ENCODE peak calls at places on chromosomes 12 and 14, in eight cellular contexts. One of them, this sample, is unnamed.

GRCh38 chr12:63045020-63045860 is 105.8 kb downstream of the AVPR1A start:
- DNase-seq in head of caudate nucleus: no peak
- DNase-seq in AG09319: peak
- DNase-seq in activated CD4-positive, CD25-positive, alpha-beta regulatory T cell: no peak
- DNase-seq in naive thymus-derived CD4-positive, alpha-beta T cell: no peak
- DNase-seq in glutamatergic neuron: no peak
- DNase-seq in stimulated activated naive CD4-positive, alpha-beta T cell: no peak
- DNase-seq in stimulated activated CD4-positive, alpha-beta T cell treated with anti-CD3 and anti-CD28 coated beads, Interleukin-2, amount 100 ng/mL, for 48 hours: no peak
- DNase-seq in this sample: no peak

GRCh38 chr12:10982244-10982643 is 4.5 kb downstream of the TAS2R50 start:
- DNase-seq in stimulated activated naive CD4-positive, alpha-beta T cell: peak
- DNase-seq in stimulated activated CD4-positive, alpha-beta T cell treated with anti-CD3 and anti-CD28 coated beads, Interleukin-2, amount 100 ng/mL, for 48 hours: no peak
- DNase-seq in glutamatergic neuron: no peak
- DNase-seq in activated CD4-positive, CD25-positive, alpha-beta regulatory T cell: no peak
- DNase-seq in naive thymus-derived CD4-positive, alpha-beta T cell: peak
- DNase-seq in head of caudate nucleus: no peak
- DNase-seq in AG09319: no peak
- DNase-seq in this sample: no peak

GRCh38 chr12:111271674-111272418 is 97.0 kb downstream of the PHETA1 start:
- DNase-seq in activated CD4-positive, CD25-positive, alpha-beta regulatory T cell: no peak
- DNase-seq in naive thymus-derived CD4-positive, alpha-beta T cell: no peak
- DNase-seq in glutamatergic neuron: no peak
- DNase-seq in head of caudate nucleus: no peak
- DNase-seq in stimulated activated naive CD4-positive, alpha-beta T cell: no peak
- DNase-seq in AG09319: no peak
- DNase-seq in stimulated activated CD4-positive, alpha-beta T cell treated with anti-CD3 and anti-CD28 coated beads, Interleukin-2, amount 100 ng/mL, for 48 hours: no peak
- DNase-seq in this sample: no peak

GRCh38 chr12:123846340-123846739 is 84.2 kb downstream of the DNAH10 start:
- DNase-seq in stimulated activated naive CD4-positive, alpha-beta T cell: no peak
- DNase-seq in stimulated activated CD4-positive, alpha-beta T cell treated with anti-CD3 and anti-CD28 coated beads, Interleukin-2, amount 100 ng/mL, for 48 hours: no peak
- DNase-seq in activated CD4-positive, CD25-positive, alpha-beta regulatory T cell: no peak
- DNase-seq in head of caudate nucleus: no peak
- DNase-seq in naive thymus-derived CD4-positive, alpha-beta T cell: no peak
- DNase-seq in AG09319: no peak
- DNase-seq in glutamatergic neuron: no peak
- DNase-seq in this sample: no peak

GRCh38 chr12:87952223-87952622 is 77.0 kb downstream of the C12orf50 start:
- DNase-seq in naive thymus-derived CD4-positive, alpha-beta T cell: no peak
- DNase-seq in stimulated activated CD4-positive, alpha-beta T cell treated with anti-CD3 and anti-CD28 coated beads, Interleukin-2, amount 100 ng/mL, for 48 hours: no peak
- DNase-seq in activated CD4-positive, CD25-positive, alpha-beta regulatory T cell: no peak
- DNase-seq in head of caudate nucleus: no peak
- DNase-seq in stimulated activated naive CD4-positive, alpha-beta T cell: no peak
- DNase-seq in AG09319: no peak
- DNase-seq in glutamatergic neuron: no peak
- DNase-seq in this sample: no peak

GRCh38 chr14:90676859-90677258 is 139.4 kb downstream of the TTC7B start:
- DNase-seq in naive thymus-derived CD4-positive, alpha-beta T cell: no peak
- DNase-seq in stimulated activated CD4-positive, alpha-beta T cell treated with anti-CD3 and anti-CD28 coated beads, Interleukin-2, amount 100 ng/mL, for 48 hours: no peak
- DNase-seq in head of caudate nucleus: no peak
- DNase-seq in glutamatergic neuron: no peak
- DNase-seq in AG09319: no peak
- DNase-seq in stimulated activated naive CD4-positive, alpha-beta T cell: no peak
- DNase-seq in activated CD4-positive, CD25-positive, alpha-beta regulatory T cell: no peak
- DNase-seq in this sample: no peak

GRCh38 chr12:110165540-110166159 is 41.5 kb downstream of the IFT81 start:
- DNase-seq in activated CD4-positive, CD25-positive, alpha-beta regulatory T cell: no peak
- DNase-seq in glutamatergic neuron: no peak
- DNase-seq in stimulated activated naive CD4-positive, alpha-beta T cell: no peak
- DNase-seq in stimulated activated CD4-positive, alpha-beta T cell treated with anti-CD3 and anti-CD28 coated beads, Interleukin-2, amount 100 ng/mL, for 48 hours: no peak
- DNase-seq in naive thymus-derived CD4-positive, alpha-beta T cell: no peak
- DNase-seq in AG09319: no peak
- DNase-seq in head of caudate nucleus: no peak
- DNase-seq in this sample: no peak

GRCh38 chr12:115155665-115156645 is 472.0 kb upstream of the TBX3 start:
- DNase-seq in glutamatergic neuron: no peak
- DNase-seq in stimulated activated CD4-positive, alpha-beta T cell treated with anti-CD3 and anti-CD28 coated beads, Interleukin-2, amount 100 ng/mL, for 48 hours: no peak
- DNase-seq in head of caudate nucleus: no peak
- DNase-seq in activated CD4-positive, CD25-positive, alpha-beta regulatory T cell: no peak
- DNase-seq in naive thymus-derived CD4-positive, alpha-beta T cell: no peak
- DNase-seq in stimulated activated naive CD4-positive, alpha-beta T cell: no peak
- DNase-seq in AG09319: peak
- DNase-seq in this sample: no peak

GRCh38 chr14:89264196-89264800 is 152.7 kb downstream of the FOXN3 start:
- DNase-seq in activated CD4-positive, CD25-positive, alpha-beta regulatory T cell: no peak
- DNase-seq in naive thymus-derived CD4-positive, alpha-beta T cell: no peak
- DNase-seq in glutamatergic neuron: no peak
- DNase-seq in stimulated activated naive CD4-positive, alpha-beta T cell: no peak
- DNase-seq in stimulated activated CD4-positive, alpha-beta T cell treated with anti-CD3 and anti-CD28 coated beads, Interleukin-2, amount 100 ng/mL, for 48 hours: no peak
- DNase-seq in head of caudate nucleus: no peak
- DNase-seq in AG09319: no peak
- DNase-seq in this sample: no peak

GRCh38 chr12:58728397-58728796 is 191.9 kb downstream of the LRIG3 start:
- DNase-seq in stimulated activated CD4-positive, alpha-beta T cell treated with anti-CD3 and anti-CD28 coated beads, Interleukin-2, amount 100 ng/mL, for 48 hours: no peak
- DNase-seq in AG09319: no peak
- DNase-seq in glutamatergic neuron: no peak
- DNase-seq in activated CD4-positive, CD25-positive, alpha-beta regulatory T cell: no peak
- DNase-seq in stimulated activated naive CD4-positive, alpha-beta T cell: no peak
- DNase-seq in head of caudate nucleus: no peak
- DNase-seq in naive thymus-derived CD4-positive, alpha-beta T cell: no peak
- DNase-seq in this sample: no peak

GRCh38 chr12:2629051-2629450 is 165.7 kb upstream of the FKBP4 start:
- DNase-seq in stimulated activated CD4-positive, alpha-beta T cell treated with anti-CD3 and anti-CD28 coated beads, Interleukin-2, amount 100 ng/mL, for 48 hours: no peak
- DNase-seq in glutamatergic neuron: no peak
- DNase-seq in stimulated activated naive CD4-positive, alpha-beta T cell: no peak
- DNase-seq in AG09319: no peak
- DNase-seq in activated CD4-positive, CD25-positive, alpha-beta regulatory T cell: no peak
- DNase-seq in naive thymus-derived CD4-positive, alpha-beta T cell: no peak
- DNase-seq in head of caudate nucleus: no peak
- DNase-seq in this sample: no peak

GRCh38 chr14:69648480-69649414 is 37.4 kb downstream of the SUSD6 start:
- DNase-seq in head of caudate nucleus: no peak
- DNase-seq in stimulated activated CD4-positive, alpha-beta T cell treated with anti-CD3 and anti-CD28 coated beads, Interleukin-2, amount 100 ng/mL, for 48 hours: no peak
- DNase-seq in activated CD4-positive, CD25-positive, alpha-beta regulatory T cell: no peak
- DNase-seq in glutamatergic neuron: no peak
- DNase-seq in naive thymus-derived CD4-positive, alpha-beta T cell: no peak
- DNase-seq in stimulated activated naive CD4-positive, alpha-beta T cell: no peak
- DNase-seq in AG09319: no peak
- DNase-seq in this sample: no peak

GRCh38 chr12:55720894-55721444 is 776 bp downstream of the RDH5 start:
- DNase-seq in naive thymus-derived CD4-positive, alpha-beta T cell: no peak
- DNase-seq in stimulated activated naive CD4-positive, alpha-beta T cell: no peak
- DNase-seq in stimulated activated CD4-positive, alpha-beta T cell treated with anti-CD3 and anti-CD28 coated beads, Interleukin-2, amount 100 ng/mL, for 48 hours: no peak
- DNase-seq in glutamatergic neuron: no peak
- DNase-seq in head of caudate nucleus: peak
- DNase-seq in AG09319: peak
- DNase-seq in activated CD4-positive, CD25-positive, alpha-beta regulatory T cell: no peak
- DNase-seq in this sample: no peak

GRCh38 chr12:690466-690865 is 27.2 kb upstream of the NINJ2 start:
- DNase-seq in stimulated activated CD4-positive, alpha-beta T cell treated with anti-CD3 and anti-CD28 coated beads, Interleukin-2, amount 100 ng/mL, for 48 hours: no peak
- DNase-seq in stimulated activated naive CD4-positive, alpha-beta T cell: no peak
- DNase-seq in AG09319: no peak
- DNase-seq in head of caudate nucleus: no peak
- DNase-seq in activated CD4-positive, CD25-positive, alpha-beta regulatory T cell: no peak
- DNase-seq in glutamatergic neuron: no peak
- DNase-seq in naive thymus-derived CD4-positive, alpha-beta T cell: no peak
- DNase-seq in this sample: no peak

GRCh38 chr14:71492346-71492745 is 439.9 kb upstream of the RGS6 start:
- DNase-seq in head of caudate nucleus: no peak
- DNase-seq in AG09319: no peak
- DNase-seq in naive thymus-derived CD4-positive, alpha-beta T cell: no peak
- DNase-seq in glutamatergic neuron: no peak
- DNase-seq in activated CD4-positive, CD25-positive, alpha-beta regulatory T cell: no peak
- DNase-seq in stimulated activated naive CD4-positive, alpha-beta T cell: no peak
- DNase-seq in stimulated activated CD4-positive, alpha-beta T cell treated with anti-CD3 and anti-CD28 coated beads, Interleukin-2, amount 100 ng/mL, for 48 hours: no peak
- DNase-seq in this sample: no peak

GRCh38 chr12:70028515-70028914 is 203.5 kb downstream of the MYRFL start:
- DNase-seq in glutamatergic neuron: no peak
- DNase-seq in naive thymus-derived CD4-positive, alpha-beta T cell: no peak
- DNase-seq in AG09319: no peak
- DNase-seq in stimulated activated CD4-positive, alpha-beta T cell treated with anti-CD3 and anti-CD28 coated beads, Interleukin-2, amount 100 ng/mL, for 48 hours: no peak
- DNase-seq in activated CD4-positive, CD25-positive, alpha-beta regulatory T cell: no peak
- DNase-seq in head of caudate nucleus: no peak
- DNase-seq in stimulated activated naive CD4-positive, alpha-beta T cell: no peak
- DNase-seq in this sample: no peak

GRCh38 chr12:52245962-52246577 is 13.0 kb downstream of the KRT7 start:
- DNase-seq in AG09319: no peak
- DNase-seq in head of caudate nucleus: no peak
- DNase-seq in stimulated activated CD4-positive, alpha-beta T cell treated with anti-CD3 and anti-CD28 coated beads, Interleukin-2, amount 100 ng/mL, for 48 hours: no peak
- DNase-seq in glutamatergic neuron: no peak
- DNase-seq in naive thymus-derived CD4-positive, alpha-beta T cell: no peak
- DNase-seq in activated CD4-positive, CD25-positive, alpha-beta regulatory T cell: no peak
- DNase-seq in stimulated activated naive CD4-positive, alpha-beta T cell: no peak
- DNase-seq in this sample: no peak

GRCh38 chr14:101960225-101960624 is 4.1 kb upstream of the DYNC1H1 start:
- DNase-seq in stimulated activated naive CD4-positive, alpha-beta T cell: no peak
- DNase-seq in activated CD4-positive, CD25-positive, alpha-beta regulatory T cell: no peak
- DNase-seq in head of caudate nucleus: no peak
- DNase-seq in stimulated activated CD4-positive, alpha-beta T cell treated with anti-CD3 and anti-CD28 coated beads, Interleukin-2, amount 100 ng/mL, for 48 hours: peak
- DNase-seq in glutamatergic neuron: no peak
- DNase-seq in naive thymus-derived CD4-positive, alpha-beta T cell: no peak
- DNase-seq in AG09319: no peak
- DNase-seq in this sample: no peak

GRCh38 chr14:105069887-105070759 is 4.9 kb upstream of the GPR132 start:
- DNase-seq in stimulated activated CD4-positive, alpha-beta T cell treated with anti-CD3 and anti-CD28 coated beads, Interleukin-2, amount 100 ng/mL, for 48 hours: no peak
- DNase-seq in activated CD4-positive, CD25-positive, alpha-beta regulatory T cell: no peak
- DNase-seq in stimulated activated naive CD4-positive, alpha-beta T cell: no peak
- DNase-seq in head of caudate nucleus: no peak
- DNase-seq in glutamatergic neuron: no peak
- DNase-seq in AG09319: no peak
- DNase-seq in naive thymus-derived CD4-positive, alpha-beta T cell: no peak
- DNase-seq in this sample: no peak

GRCh38 chr12:1706284-1707016 is 15.6 kb downstream of the ADIPOR2 start:
- DNase-seq in head of caudate nucleus: no peak
- DNase-seq in stimulated activated CD4-positive, alpha-beta T cell treated with anti-CD3 and anti-CD28 coated beads, Interleukin-2, amount 100 ng/mL, for 48 hours: no peak
- DNase-seq in glutamatergic neuron: no peak
- DNase-seq in AG09319: no peak
- DNase-seq in naive thymus-derived CD4-positive, alpha-beta T cell: no peak
- DNase-seq in stimulated activated naive CD4-positive, alpha-beta T cell: no peak
- DNase-seq in activated CD4-positive, CD25-positive, alpha-beta regulatory T cell: no peak
- DNase-seq in this sample: no peak

GRCh38 chr14:68630081-68630571 is 162.7 kb downstream of the ZFP36L1 start:
- DNase-seq in stimulated activated naive CD4-positive, alpha-beta T cell: no peak
- DNase-seq in stimulated activated CD4-positive, alpha-beta T cell treated with anti-CD3 and anti-CD28 coated beads, Interleukin-2, amount 100 ng/mL, for 48 hours: no peak
- DNase-seq in glutamatergic neuron: no peak
- DNase-seq in head of caudate nucleus: no peak
- DNase-seq in activated CD4-positive, CD25-positive, alpha-beta regulatory T cell: no peak
- DNase-seq in AG09319: no peak
- DNase-seq in naive thymus-derived CD4-positive, alpha-beta T cell: no peak
- DNase-seq in this sample: no peak

GRCh38 chr14:55500219-55500701 is 59.8 kb upstream of the TBPL2 start:
- DNase-seq in stimulated activated CD4-positive, alpha-beta T cell treated with anti-CD3 and anti-CD28 coated beads, Interleukin-2, amount 100 ng/mL, for 48 hours: no peak
- DNase-seq in AG09319: no peak
- DNase-seq in stimulated activated naive CD4-positive, alpha-beta T cell: no peak
- DNase-seq in glutamatergic neuron: no peak
- DNase-seq in naive thymus-derived CD4-positive, alpha-beta T cell: no peak
- DNase-seq in head of caudate nucleus: no peak
- DNase-seq in activated CD4-positive, CD25-positive, alpha-beta regulatory T cell: no peak
- DNase-seq in this sample: no peak

GRCh38 chr14:34051966-34052657 is 101.2 kb upstream of the EGLN3 start:
- DNase-seq in AG09319: no peak
- DNase-seq in stimulated activated CD4-positive, alpha-beta T cell treated with anti-CD3 and anti-CD28 coated beads, Interleukin-2, amount 100 ng/mL, for 48 hours: no peak
- DNase-seq in glutamatergic neuron: no peak
- DNase-seq in stimulated activated naive CD4-positive, alpha-beta T cell: no peak
- DNase-seq in head of caudate nucleus: no peak
- DNase-seq in naive thymus-derived CD4-positive, alpha-beta T cell: no peak
- DNase-seq in activated CD4-positive, CD25-positive, alpha-beta regulatory T cell: no peak
- DNase-seq in this sample: no peak